ENCODE peak calls at places on chromosome 14, in five cellular contexts. E is body of pancreas, X is transverse colon, P is stomach, Y is GM12878. C is an unnamed sample.
A peak's percentile ranks its signal among the peaks of the same experiment; 100 is the strongest.

GRCh38 chr14:77230914-77231313 is 40.1 kb downstream of the NGB start:
- DNase-seq in E (no peak), X (no peak), P (no peak), Y (no peak), C (no peak)

GRCh38 chr14:65263161-65263788 is 149.3 kb upstream of the FUT8 start:
- DNase-seq in E (no peak), X (no peak), P (no peak), Y (no peak), C (no peak)

GRCh38 chr14:87108726-87109125 is 884.3 kb downstream of the GALC start:
- DNase-seq in E (no peak), X (no peak), P (no peak), Y (no peak), C (no peak)

GRCh38 chr14:22221508-22221907 is 367.5 kb downstream of the DAD1 start:
- DNase-seq in E (no peak), X (no peak), P (no peak), Y (no peak), C (no peak)

GRCh38 chr14:101932668-101933067 is 31.7 kb upstream of the DYNC1H1 start:
- DNase-seq in E (no peak), X (no peak), P (no peak), Y (no peak), C (no peak)

GRCh38 chr14:101449114-101449513 is 112.2 kb upstream of the DIO3 start:
- DNase-seq in E (no peak), X (no peak), P (no peak), Y (no peak), C (no peak)

GRCh38 chr14:80390911-80391310 is 179.6 kb upstream of the DIO2 start:
- DNase-seq in E (no peak), X (no peak), P (no peak), Y (no peak), C (no peak)

GRCh38 chr14:76168531-76168930 is 16.8 kb downstream of the GPATCH2L start:
- DNase-seq in E (no peak), X (no peak), P (no peak), Y (no peak), C (no peak)

GRCh38 chr14:33477752-33478151 is 473.1 kb downstream of the EGLN3 start:
- DNase-seq in E (no peak), X (no peak), P (no peak), Y (no peak), C (no peak)

GRCh38 chr14:94689985-94690400 is 77.8 kb downstream of the SERPINA3 start:
- DNase-seq in E (no peak), X (no peak), P (no peak), Y (no peak), C (no peak)

GRCh38 chr14:64045091-64045490 is 192.3 kb downstream of the SYNE2 start:
- DNase-seq in E (no peak), X (no peak), P (no peak), Y (no peak), C (no peak)

GRCh38 chr14:88576222-88576621 is 13.4 kb downstream of the ZC3H14 start:
- DNase-seq in E (no peak), X (no peak), P (no peak), Y (no peak), C (no peak)
- TF ChIP-seq POLR2A in E (no peak), X (no peak), P (no peak), Y (no peak), C (no peak)

GRCh38 chr14:99253890-99254289 is 18.1 kb downstream of the BCL11B start:
- DNase-seq in E (no peak), X (no peak), P (no peak), Y (no peak), C (no peak)
- H3K27me3 ChIP-seq in E (no peaks in the 10 kb centered on the region), X (no peaks in the 10 kb centered on the region), P (no peaks in the 10 kb centered on the region), Y (no peaks in the 10 kb centered on the region), C (no peaks in the 10 kb centered on the region)

DNA sequence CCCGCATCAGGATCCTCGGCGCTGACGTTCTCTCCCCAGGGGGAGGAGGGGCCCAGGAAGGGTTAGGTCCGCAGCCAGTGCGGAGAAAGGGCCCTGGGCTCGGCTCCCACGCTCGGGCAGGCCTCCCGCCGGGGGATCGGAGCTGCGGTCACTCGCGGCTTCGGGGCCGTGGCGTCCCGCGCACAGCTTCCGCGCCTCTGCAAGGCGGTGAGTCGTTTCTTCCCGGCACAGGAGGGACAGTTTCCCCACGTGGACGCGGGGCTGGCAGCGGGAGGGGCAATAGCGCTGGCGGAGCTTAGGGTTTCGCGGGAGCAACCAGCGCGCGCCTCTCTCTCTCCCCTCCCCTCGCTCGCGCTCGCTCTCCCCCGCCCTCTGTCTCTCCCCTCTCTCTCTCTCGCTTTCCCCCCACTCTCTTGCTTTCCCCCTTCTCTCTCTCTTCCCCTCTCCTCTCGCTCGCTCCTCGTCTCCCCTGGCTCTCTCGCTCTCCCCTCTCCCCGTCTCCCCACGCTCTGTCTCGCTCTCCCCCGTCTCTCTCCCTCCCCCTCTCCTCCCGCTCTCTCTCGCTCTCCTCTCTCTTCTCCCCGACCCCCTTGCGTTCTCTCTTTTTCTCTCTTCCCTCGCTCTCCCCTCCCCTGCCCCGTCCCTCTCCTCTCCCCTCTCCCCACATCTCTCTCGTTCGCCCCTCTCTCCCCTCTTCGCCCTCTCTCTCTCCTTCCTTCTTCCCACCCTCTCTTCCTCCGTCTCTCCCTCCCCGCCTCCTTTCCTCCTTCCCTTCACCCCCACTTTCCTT is 12.8 kb upstream of the MAP3K9 start:
- DNase-seq in E (peak; percentile 38), X (peak; percentile 58), P (peak; percentile 56), Y (no peak), C (peak; percentile 75)
- TF ChIP-seq POLR2A in E (peak; percentile 12), X (no peak), P (no peak), Y (peak; percentile 63), C (peak; percentile 32)

DNA sequence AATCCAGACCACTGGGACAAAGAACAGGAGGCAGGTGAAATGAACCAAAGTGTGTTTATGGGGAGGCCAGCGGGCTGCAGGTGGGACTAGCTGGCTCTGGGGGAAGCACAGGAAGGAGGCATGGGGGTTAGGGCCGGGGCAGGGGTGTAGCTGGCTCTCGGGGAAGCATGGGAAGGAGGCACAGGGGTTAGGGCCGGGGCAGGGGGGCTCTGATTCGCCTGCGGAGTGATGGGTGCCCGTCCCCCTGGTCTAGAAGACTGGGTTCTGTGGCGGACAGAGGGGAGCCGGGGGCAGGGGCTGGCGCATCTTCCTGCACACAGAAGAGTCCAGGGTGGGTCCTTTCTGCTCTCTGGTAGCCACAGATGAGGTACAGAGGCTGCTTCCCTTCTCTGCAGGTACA is 310.3 kb downstream of the TMEM121 start:
- DNase-seq in E (no peak), X (no peak), P (no peak), Y (no peak), C (no peak)
- H3K27me3 ChIP-seq in E (no peaks in the 10 kb centered on the region), X (no peaks in the 10 kb centered on the region), P (no peaks in the 10 kb centered on the region), Y (no peaks in the 10 kb centered on the region), C (no peaks in the 10 kb centered on the region)

GRCh38 chr14:23321572-23322547 is 603 bp downstream of the PABPN1 start:
- DNase-seq in E (peak; percentile 43), X (peak; percentile 58), P (peak; percentile 52), Y (no peak), C (no peak)
- TF ChIP-seq POLR2A in E (peak; percentile 51), X (peak; percentile 39), P (no peak), Y (peak; percentile 64), C (no peak)

DNA sequence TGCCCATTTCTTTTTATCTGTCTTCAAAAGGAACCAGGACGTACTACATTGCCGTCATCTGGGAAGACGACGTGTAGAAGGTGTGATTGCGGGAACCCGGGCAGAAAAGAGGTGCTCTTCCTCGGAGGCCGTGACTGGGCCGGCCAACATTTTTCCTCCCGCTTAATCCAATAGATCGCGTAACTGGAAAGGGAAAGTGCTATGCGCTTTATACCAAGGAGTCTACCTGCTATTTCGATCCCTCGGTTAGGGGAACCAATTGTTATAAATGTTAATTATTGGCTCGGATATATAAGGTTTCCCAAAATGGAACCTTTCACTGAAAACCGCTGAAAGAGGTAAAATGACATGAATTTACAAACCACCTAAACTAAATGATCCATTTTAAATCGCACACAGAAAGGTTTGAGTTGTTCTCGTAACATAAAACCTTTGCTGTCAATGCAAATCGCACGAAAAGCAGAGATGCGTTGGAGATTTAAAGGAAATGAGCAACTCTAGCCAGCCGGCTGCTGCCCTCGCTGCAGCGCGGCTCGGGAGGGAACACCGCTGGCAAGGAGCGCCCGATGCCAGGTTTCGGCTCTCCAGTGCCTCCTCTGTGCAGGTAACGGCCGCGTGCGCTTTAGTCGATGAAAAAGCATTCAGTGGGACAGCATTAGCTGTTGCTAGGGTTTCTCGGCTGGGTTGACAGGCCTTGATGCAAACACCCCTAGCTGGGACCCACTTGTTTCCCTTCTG is 2.8 kb upstream of the SIX1 start:
- DNase-seq in E (no peak), X (no peak), P (no peak), Y (no peak), C (no peak)
- H3K27me3 ChIP-seq in E (peaks cover 14% of the 10 kb centered on the region), X (peaks cover 100% of the 10 kb centered on the region), P (peaks cover 44% of the 10 kb centered on the region), Y (peaks cover 62% of the 10 kb centered on the region), C (peaks cover 3% of the 10 kb centered on the region)

DNA sequence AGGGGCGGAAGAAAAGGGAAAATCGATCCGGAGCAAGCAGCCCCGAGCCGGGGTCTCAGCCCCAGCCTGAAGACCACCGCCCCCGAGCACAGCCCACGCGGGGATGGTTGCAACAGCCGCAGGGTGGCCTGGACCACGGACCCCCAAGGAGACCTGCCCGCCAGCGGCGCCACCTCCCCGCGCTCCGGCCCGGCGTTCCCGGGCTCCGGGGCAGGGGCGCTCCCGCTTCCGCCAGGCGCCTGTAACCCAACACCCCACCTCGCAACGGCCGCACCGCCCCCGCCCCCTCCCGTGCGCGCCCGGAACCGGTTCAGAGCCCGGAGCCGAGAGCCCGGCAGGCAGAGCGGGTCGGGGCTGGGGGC is 571 bp downstream of the ACTN1 start:
- DNase-seq in E (peak; percentile 79), X (peak; percentile 66), P (peak; percentile 76), Y (no peak), C (peak; percentile 83)
- TF ChIP-seq POLR2A in E (peak; percentile 76), X (no peak), P (no peak), Y (no peak), C (peak; percentile 40)

GRCh38 chr14:52400846-52401245 is 86.7 kb downstream of the PTGER2 start:
- DNase-seq in E (no peak), X (no peak), P (no peak), Y (peak; percentile 20), C (no peak)

GRCh38 chr14:52395728-52396127 is 81.6 kb downstream of the PTGER2 start:
- DNase-seq in E (peak; percentile 7), X (no peak), P (no peak), Y (no peak), C (no peak)

GRCh38 chr14:52399886-52400599 is 85.9 kb downstream of the PTGER2 start:
- DNase-seq in E (no peak), X (peak; percentile 34), P (no peak), Y (no peak), C (no peak)

GRCh38 chr14:52399104-52399503 is 85.0 kb downstream of the PTGER2 start:
- DNase-seq in E (no peak), X (no peak), P (no peak), Y (no peak), C (no peak)

DNA sequence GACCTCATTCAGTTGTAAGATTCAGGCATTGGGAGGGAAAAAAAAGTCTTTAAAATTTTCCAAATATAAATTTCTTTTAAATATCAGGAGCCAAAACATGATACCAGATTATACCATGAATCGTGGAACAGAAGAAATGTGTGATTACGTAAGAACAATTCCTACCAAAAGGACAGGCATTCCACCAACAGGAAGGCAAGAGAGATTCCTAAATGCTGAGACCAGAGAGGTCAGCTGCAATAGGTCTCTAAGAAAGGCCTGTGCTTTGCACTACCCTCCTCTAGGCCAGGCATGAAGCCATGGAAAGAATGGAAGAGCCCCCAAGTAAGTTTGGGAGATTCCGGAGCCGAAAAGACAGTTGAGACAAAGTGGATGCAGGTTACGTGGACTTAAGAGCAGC is 83.7 kb downstream of the PTGER2 start:
- DNase-seq in E (no peak), X (no peak), P (no peak), Y (no peak), C (no peak)
- H3K27me3 ChIP-seq in E (no peaks in the 10 kb centered on the region), X (no peaks in the 10 kb centered on the region), P (no peaks in the 10 kb centered on the region), Y (no peaks in the 10 kb centered on the region), C (no peaks in the 10 kb centered on the region)

C was measured in ovary.